ENCODE peak calls at places on chromosome 1, in nine cellular contexts. M, T, W, C, O, H, G, K and R are unnamed samples.

GRCh38 chr1:60848583-60849188 is 233.7 kb upstream of the NFIA start:
- DNase-seq in M (no peak), T (no peak), W (no peak), C (peak; percentile 54), O (no peak), H (no peak), G (no peak), K (no peak), R (no peak)

GRCh38 chr1:229229721-229230135 is 41.2 kb upstream of the RAB4A start:
- DNase-seq in M (no peak), T (no peak), W (peak; percentile 91), C (peak; percentile 35), O (peak; percentile 81), H (peak; percentile 96), G (no peak), K (peak; percentile 62), R (no peak)

GRCh38 chr1:151716771-151717631 is at the start of gene CELF3:
- DNase-seq in M (peak; percentile 56), T (no peak), W (no peak), C (peak; percentile 14), O (no peak), H (no peak), G (no peak), K (no peak), R (no peak)

GRCh38 chr1:186208405-186209129 is 166.5 kb downstream of the TPR start:
- DNase-seq in M (no peak), T (no peak), W (no peak), C (no peak), O (no peak), H (no peak), G (no peak), K (no peak), R (no peak)

GRCh38 chr1:206555473-206555935 is 48.2 kb downstream of the RASSF5 start:
- DNase-seq in M (no peak), T (no peak), W (peak; percentile 69), C (peak; percentile 82), O (no peak), H (peak; percentile 56), G (peak; percentile 78), K (no peak), R (peak; percentile 63)

GRCh38 chr1:68087184-68087583 is 36.8 kb upstream of the DIRAS3 start:
- DNase-seq in M (no peak), T (no peak), W (no peak), C (no peak), O (no peak), H (no peak), G (no peak), K (no peak), R (no peak)

GRCh38 chr1:242454262-242455051 is 70.0 kb downstream of the PLD5 start:
- DNase-seq in M (peak; percentile 49), T (no peak), W (no peak), C (peak; percentile 56), O (no peak), H (no peak), G (no peak), K (peak; percentile 20), R (no peak)

GRCh38 chr1:1620433-1621139 is 5.3 kb downstream of the MIB2 start:
- DNase-seq in M (no peak), T (no peak), W (no peak), C (no peak), O (peak; percentile 57), H (no peak), G (peak; percentile 57), K (no peak), R (peak; percentile 41)

GRCh38 chr1:44503625-44504024 is 98.6 kb downstream of the RNF220 start:
- DNase-seq in M (no peak), T (no peak), W (no peak), C (no peak), O (no peak), H (no peak), G (no peak), K (no peak), R (no peak)

GRCh38 chr1:44501022-44501910 is 96.2 kb downstream of the RNF220 start:
- DNase-seq in M (peak; percentile 94), T (no peak), W (no peak), C (no peak), O (no peak), H (no peak), G (peak; percentile 69), K (peak; percentile 12), R (no peak)

GRCh38 chr1:44499306-44499705 is 94.3 kb downstream of the RNF220 start:
- DNase-seq in M (no peak), T (no peak), W (no peak), C (no peak), O (no peak), H (no peak), G (no peak), K (no peak), R (no peak)

GRCh38 chr1:44497422-44498170 is 92.5 kb downstream of the RNF220 start:
- DNase-seq in M (no peak), T (no peak), W (no peak), C (no peak), O (no peak), H (no peak), G (no peak), K (no peak), R (no peak)

DNA sequence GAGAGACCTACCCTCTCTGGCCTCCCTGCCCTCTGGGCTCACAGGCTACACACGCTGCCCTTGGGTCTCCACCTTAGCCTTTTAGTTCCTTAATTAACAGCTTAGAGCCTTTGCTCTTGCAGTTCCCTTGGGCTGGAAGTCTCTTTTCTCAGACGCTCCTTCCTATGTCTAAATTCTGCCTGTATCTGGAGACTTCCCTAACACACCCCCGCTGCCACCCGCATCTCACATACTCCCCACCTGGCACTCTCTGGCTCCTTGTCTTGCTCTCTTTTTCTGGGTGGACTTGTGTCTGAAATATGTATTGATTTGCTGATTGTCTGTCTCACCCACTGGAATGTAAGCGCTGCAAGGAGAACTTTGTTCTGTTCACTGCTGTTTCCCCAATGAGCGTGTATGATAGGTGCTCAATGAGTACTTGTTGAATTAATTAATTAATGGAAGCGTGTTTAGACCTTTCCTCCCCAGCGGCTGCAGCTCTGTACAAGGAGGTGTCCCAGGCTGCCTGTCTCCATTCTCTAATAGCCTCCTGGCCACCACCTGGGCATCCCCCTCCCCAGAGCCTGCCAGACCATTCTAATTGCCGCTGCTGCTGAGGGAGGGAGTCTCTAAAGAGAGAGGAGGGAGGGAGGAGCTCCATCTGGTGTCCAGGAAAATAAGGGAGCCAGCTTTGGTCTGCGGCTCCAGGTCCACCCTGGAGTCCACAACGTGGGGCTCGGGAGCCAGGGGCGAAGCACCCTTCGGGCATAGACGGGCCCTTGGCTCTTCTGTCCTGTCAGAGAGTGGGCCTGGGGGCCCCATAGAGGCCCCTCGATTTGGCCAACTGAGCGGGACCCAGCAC is 95.3 kb downstream of the RNF220 start:
- DNase-seq in M (peak; percentile 87), T (no peak), W (no peak), C (no peak), O (no peak), H (no peak), G (no peak), K (peak; percentile 59), R (no peak)
- H3K4me3 ChIP-seq in M (peak overlapping the region; percentile 15), T (no peak overlapping the region), W (no peak overlapping the region), C (no peak overlapping the region), O (no peak overlapping the region), H (no peak overlapping the region), G (no peak overlapping the region), K (no peak overlapping the region), R (no peak overlapping the region)

GRCh38 chr1:5649795-5650194 is 342.4 kb downstream of the NPHP4 start:
- DNase-seq in M (no peak), T (no peak), W (peak; percentile 39), C (no peak), O (no peak), H (no peak), G (no peak), K (no peak), R (peak; percentile 33)

GRCh38 chr1:5648410-5649165 is 343.6 kb downstream of the NPHP4 start:
- DNase-seq in M (no peak), T (no peak), W (no peak), C (no peak), O (no peak), H (no peak), G (no peak), K (peak; percentile 52), R (peak; percentile 35)

GRCh38 chr1:5650283-5651026 is 341.8 kb downstream of the NPHP4 start:
- DNase-seq in M (no peak), T (no peak), W (peak; percentile 37), C (no peak), O (no peak), H (no peak), G (no peak), K (no peak), R (peak; percentile 41)

GRCh38 chr1:5651027-5651410 is 341.2 kb downstream of the NPHP4 start:
- DNase-seq in M (no peak), T (no peak), W (peak; percentile 23), C (no peak), O (no peak), H (no peak), G (no peak), K (no peak), R (no peak)

DNA sequence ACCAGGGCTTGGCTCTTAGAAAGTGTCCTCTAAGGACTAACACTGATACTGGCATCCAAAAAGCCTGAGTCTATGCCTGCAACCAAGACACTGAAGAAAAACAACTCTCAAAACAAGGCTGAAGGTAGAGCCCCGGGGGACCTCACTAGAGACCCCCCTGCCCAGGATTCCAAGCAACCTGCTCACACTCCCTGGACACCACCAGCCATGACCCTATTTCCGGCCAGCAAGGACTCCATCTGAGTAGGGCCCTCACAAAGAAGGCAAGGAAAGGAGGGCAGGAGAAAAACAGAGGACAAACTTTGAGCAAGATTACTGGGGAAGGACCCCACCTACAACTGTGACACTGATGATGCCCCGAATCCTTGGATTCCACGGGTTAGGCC is 343.1 kb downstream of the NPHP4 start:
- DNase-seq in M (no peak), T (no peak), W (no peak), C (no peak), O (no peak), H (no peak), G (no peak), K (no peak), R (no peak)
- H3K9me3 ChIP-seq in M (no peaks in the 10 kb centered on the region), T (no peaks in the 10 kb centered on the region), W (no peaks in the 10 kb centered on the region), C (no peaks in the 10 kb centered on the region), O (no peaks in the 10 kb centered on the region), H (no peaks in the 10 kb centered on the region), G (no peaks in the 10 kb centered on the region), K (no peaks in the 10 kb centered on the region), R (no peaks in the 10 kb centered on the region)

GRCh38 chr1:23116216-23116836 is 52.3 kb downstream of the LUZP1 start:
- DNase-seq in M (no peak), T (no peak), W (no peak), C (no peak), O (no peak), H (no peak), G (no peak), K (peak; percentile 63), R (no peak)

GRCh38 chr1:23118407-23118806 is 50.2 kb downstream of the LUZP1 start:
- DNase-seq in M (no peak), T (no peak), W (no peak), C (no peak), O (no peak), H (no peak), G (no peak), K (no peak), R (no peak)

GRCh38 chr1:23120383-23120782 is 48.3 kb downstream of the LUZP1 start:
- DNase-seq in M (no peak), T (no peak), W (no peak), C (no peak), O (no peak), H (no peak), G (no peak), K (no peak), R (no peak)

GRCh38 chr1:23116921-23117699 is 51.5 kb downstream of the LUZP1 start:
- DNase-seq in M (no peak), T (no peak), W (no peak), C (no peak), O (no peak), H (no peak), G (no peak), K (no peak), R (no peak)

DNA sequence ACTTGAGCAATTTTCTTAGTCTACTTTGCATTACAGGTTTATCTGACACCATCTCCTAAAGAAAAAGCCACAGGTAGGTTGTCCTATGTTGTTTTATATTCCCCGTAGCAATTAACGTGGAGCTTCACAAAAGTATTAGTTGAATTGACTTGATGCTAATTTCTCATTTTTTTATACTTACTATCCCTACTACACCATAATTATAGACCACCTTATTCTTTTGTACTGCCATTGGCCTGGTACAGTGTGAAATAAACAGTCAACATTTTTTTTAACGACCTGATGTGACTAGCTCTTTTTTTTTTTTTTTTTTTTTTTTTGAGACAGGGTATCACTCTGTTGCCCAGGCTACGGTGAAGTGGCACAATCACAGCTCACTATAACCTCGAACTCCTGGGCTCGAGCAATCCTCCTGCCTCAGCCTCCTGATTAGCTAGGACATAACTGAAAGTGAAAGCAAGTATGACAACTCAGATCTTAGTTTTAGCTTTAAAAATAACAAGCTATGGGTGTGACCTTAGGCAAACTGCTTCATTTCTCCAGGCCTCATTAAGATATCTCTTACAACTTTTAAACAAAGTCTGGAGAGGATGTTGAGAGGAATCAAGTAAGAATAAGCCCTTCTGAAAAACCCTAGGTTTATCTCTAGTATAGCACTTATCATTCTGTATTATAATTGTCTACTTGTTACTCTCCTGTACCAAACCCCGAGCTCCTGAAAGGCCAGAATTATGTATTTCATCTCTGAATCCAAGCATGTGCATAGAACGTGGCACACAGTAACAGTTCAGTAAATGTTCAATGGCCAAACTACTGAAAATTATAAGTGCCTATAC is 49.5 kb downstream of the LUZP1 start:
- DNase-seq in M (no peak), T (peak; percentile 52), W (no peak), C (peak; percentile 42), O (no peak), H (no peak), G (no peak), K (no peak), R (no peak)
- H3K4me3 ChIP-seq in M (no peak overlapping the region), T (no peak overlapping the region), W (no peak overlapping the region), C (no peak overlapping the region), O (peak overlapping the region; percentile 31), H (peak overlapping the region; percentile 7), G (peak overlapping the region; percentile 41), K (no peak overlapping the region), R (no peak overlapping the region)

GRCh38 chr1:5329068-5329739 is 663.0 kb downstream of the NPHP4 start:
- DNase-seq in M (no peak), T (no peak), W (no peak), C (no peak), O (no peak), H (no peak), G (no peak), K (no peak), R (no peak)

GRCh38 chr1:5338466-5338865 is 653.8 kb downstream of the NPHP4 start:
- DNase-seq in M (no peak), T (no peak), W (no peak), C (no peak), O (no peak), H (no peak), G (no peak), K (no peak), R (no peak)

GRCh38 chr1:5331101-5331500 is 661.1 kb downstream of the NPHP4 start:
- DNase-seq in M (no peak), T (no peak), W (no peak), C (no peak), O (no peak), H (no peak), G (no peak), K (no peak), R (peak; percentile 46)

GRCh38 chr1:5333326-5333725 is 658.9 kb downstream of the NPHP4 start:
- DNase-seq in M (no peak), T (no peak), W (no peak), C (no peak), O (no peak), H (no peak), G (no peak), K (no peak), R (no peak)
- H3K9me3 ChIP-seq in M (no peaks in the 10 kb centered on the region), T (no peaks in the 10 kb centered on the region), W (no peaks in the 10 kb centered on the region), C (no peaks in the 10 kb centered on the region), O (no peaks in the 10 kb centered on the region), H (no peaks in the 10 kb centered on the region), G (no peaks in the 10 kb centered on the region), K (peaks cover 11% of the 10 kb centered on the region), R (no peaks in the 10 kb centered on the region)